ENCODE peak calls at places on chromosomes 16 and 17, in eight cellular contexts. O is hepatocyte; T is tibial artery; F is CD4-positive, alpha-beta memory T cell; R is H1; M is breast epithelium; G is heart right ventricle; N is body of pancreas. E is an unnamed sample. For H3K4me1, the result is how much of the 10 kb centered on the place peaks cover.

GRCh38 chr17:30922235-30922993 is 669 bp downstream of the ADAP2 start:
- DNase-seq in O (peak), M (no peak), N (peak), F (no peak), T (no peak), G (peak), R (peak), E (no peak)

GRCh38 chr16:65845466-65846209 is 520.9 kb upstream of the CDH5 start:
- DNase-seq in F (no peak), O (no peak), M (no peak), R (no peak), N (no peak), T (no peak), G (no peak), E (no peak)

GRCh38 chr16:77739493-77739892 is 17.2 kb downstream of the NUDT7 start:
- DNase-seq in G (no peak), F (no peak), O (no peak), T (no peak), N (no peak), M (no peak), R (no peak), E (no peak)

GRCh38 chr16:54096607-54097006 is 190.0 kb downstream of the IRX3 start:
- DNase-seq in T (no peak), O (no peak), F (no peak), G (no peak), N (no peak), M (no peak), R (no peak), E (no peak)

GRCh38 chr16:17304124-17304813 is 166.5 kb downstream of the XYLT1 start:
- DNase-seq in T (no peak), G (no peak), F (no peak), M (no peak), O (peak), R (no peak), N (peak), E (no peak)

GRCh38 chr16:22324787-22325597 is 27.8 kb downstream of the POLR3E start:
- DNase-seq in G (no peak), T (no peak), M (no peak), N (no peak), R (no peak), O (no peak), F (no peak), E (no peak)

GRCh38 chr17:34252138-34252889 is 2.8 kb upstream of the CCL2 start:
- DNase-seq in N (peak), T (peak), O (peak), G (peak), F (no peak), R (no peak), M (peak), E (no peak)

GRCh38 chr17:58368860-58369213 is 16.8 kb upstream of the SUPT4H1 start:
- DNase-seq in T (no peak), F (no peak), G (no peak), O (no peak), R (no peak), N (no peak), M (no peak), E (no peak)

GRCh38 chr16:23796941-23797340 is 38.8 kb upstream of the PRKCB start:
- DNase-seq in R (no peak), G (no peak), M (no peak), O (no peak), F (no peak), N (no peak), T (no peak), E (no peak)

GRCh38 chr17:56592487-56593072 is 919 bp upstream of the NOG start:
- DNase-seq in T (peak), M (no peak), N (peak), G (peak), F (peak), R (peak), O (peak), E (peak)

GRCh38 chr17:62626719-62627218 is 701 bp upstream of the MRC2 start:
- DNase-seq in F (no peak), G (peak), R (no peak), T (peak), M (no peak), O (peak), N (no peak), E (no peak)

GRCh38 chr17:63526861-63527260 is 3.7 kb downstream of the KCNH6 start:
- DNase-seq in O (no peak), N (no peak), R (no peak), M (no peak), F (no peak), G (no peak), T (no peak), E (no peak)

GRCh38 chr17:32854177-32854576 is 22.7 kb downstream of the MYO1D start:
- DNase-seq in N (no peak), M (no peak), G (no peak), T (no peak), R (no peak), F (no peak), O (peak), E (no peak)

GRCh38 chr17:45022655-45023339 is 28.6 kb downstream of the DCAKD start:
- DNase-seq in F (no peak), R (no peak), M (no peak), N (no peak), T (no peak), O (no peak), G (no peak), E (no peak)

GRCh38 chr17:35144840-35145239 is 2.7 kb upstream of the NLE1 start:
- DNase-seq in R (no peak), F (no peak), T (no peak), G (no peak), M (no peak), N (no peak), O (no peak), E (no peak)

GRCh38 chr16:10992797-10993196 is 48.4 kb downstream of the CLEC16A start:
- DNase-seq in F (no peak), O (no peak), T (no peak), M (no peak), G (no peak), R (no peak), N (no peak), E (no peak)

GRCh38 chr17:76640550-76641380 is 2.8 kb downstream of the ST6GALNAC1 start:
- DNase-seq in M (no peak), N (no peak), T (no peak), G (no peak), R (no peak), O (no peak), F (no peak), E (no peak)

DNA sequence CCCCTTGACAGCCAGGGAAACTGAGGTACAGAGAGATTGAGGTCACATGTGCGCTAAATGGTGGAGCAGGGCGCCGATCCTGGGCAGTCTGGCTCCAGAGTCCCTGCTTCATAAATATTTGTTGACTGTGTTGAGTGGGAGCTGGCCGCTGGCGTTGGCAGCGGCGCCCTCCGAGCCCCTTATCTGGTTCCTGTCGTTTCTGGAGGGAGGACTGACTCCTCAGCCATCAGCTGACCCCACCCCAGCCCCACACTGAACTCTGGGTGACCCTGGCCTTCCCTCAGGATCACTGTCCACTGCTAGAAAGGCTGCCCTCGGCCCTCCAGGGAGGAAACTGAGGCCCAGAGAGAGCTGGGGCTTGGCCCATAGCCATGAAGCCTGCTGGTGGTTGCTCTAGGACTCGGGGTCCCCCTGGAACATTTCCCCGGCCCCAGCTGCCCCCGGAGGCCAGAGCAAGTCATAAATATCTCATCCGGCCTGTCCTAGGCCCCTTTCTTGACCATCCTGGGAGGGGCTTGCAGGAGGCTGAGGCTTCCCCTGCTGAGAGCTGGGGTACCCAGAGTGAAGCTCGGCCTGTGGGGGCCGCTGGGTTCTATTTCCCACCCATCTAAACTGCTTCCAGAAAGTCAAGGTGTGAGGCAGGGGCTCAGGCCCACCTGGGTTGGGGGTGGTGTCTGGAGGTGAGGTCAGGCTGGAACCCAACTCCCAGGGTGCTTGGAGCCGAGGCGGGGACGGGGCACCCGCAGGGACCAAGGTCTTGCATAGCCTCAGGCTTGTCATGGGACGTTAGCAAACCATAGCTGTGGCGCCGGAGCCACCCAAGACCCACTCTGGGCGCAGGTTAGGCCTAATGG is 51.6 kb upstream of the GSE1 start:
- DNase-seq in T (no peak), R (peak), M (no peak), G (no peak), F (no peak), N (no peak), O (no peak), E (no peak)
- H3K4me1 ChIP-seq in T (under half), R (under half), M (under half), G (half or more), F (under half), N (half or more), O (under half), E (under half)

GRCh38 chr17:81488276-81488860 is 24.2 kb downstream of the ACTG1 start:
- DNase-seq in N (no peak), R (no peak), M (no peak), G (no peak), T (no peak), O (no peak), F (no peak), E (peak)
- H3K4me3 ChIP-seq in N (peak), R (peak), M (peak), G (peak), T (peak), O (peak), F (peak), E (no peak)

DNA sequence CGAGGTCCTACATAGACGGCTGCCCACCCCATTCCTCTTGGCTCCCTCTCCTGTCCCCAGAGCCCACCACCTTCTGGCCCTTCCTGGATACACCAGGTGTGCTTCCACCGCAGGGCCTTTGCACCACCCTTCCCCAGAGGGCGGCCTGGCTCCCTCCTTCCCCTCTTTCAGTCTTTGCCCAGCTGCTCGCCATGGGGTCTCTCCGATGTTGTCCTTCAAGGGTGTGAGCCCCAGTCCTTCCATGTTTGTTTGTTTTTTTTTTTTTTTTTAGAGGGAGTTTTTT is 4.1 kb downstream of the RNF213 start:
- DNase-seq in F (no peak), O (no peak), G (no peak), T (no peak), R (no peak), N (no peak), M (no peak), E (no peak)
- H3K27ac ChIP-seq in F (peak), O (no peak), G (no peak), T (no peak), R (no peak), N (peak), M (no peak), E (peak)

DNA sequence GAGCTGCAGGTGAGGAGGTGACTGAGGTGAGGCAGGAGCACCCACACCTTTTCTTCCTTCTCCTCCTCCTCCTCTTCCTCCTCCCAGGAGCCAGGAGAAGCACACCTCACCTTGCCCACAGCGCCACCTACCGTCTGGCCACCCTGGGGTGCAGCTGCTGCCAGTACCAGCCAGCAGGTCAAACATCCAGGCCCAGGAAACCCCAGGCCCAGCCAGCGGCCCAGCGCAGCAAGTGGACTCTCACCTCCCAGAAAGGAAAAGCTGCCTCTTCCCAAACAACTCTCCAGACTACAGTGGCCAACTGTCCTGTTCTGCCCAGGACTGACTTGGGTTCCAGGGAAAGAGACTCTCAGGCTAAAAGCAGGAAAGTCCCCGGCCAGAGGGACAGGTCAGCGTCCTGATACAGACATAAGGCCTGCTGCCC is 22.7 kb downstream of the PEMT start:
- DNase-seq in G (peak), O (peak), N (peak), R (peak), M (peak), T (no peak), F (peak), E (peak)
- H3K4me1 ChIP-seq in G (half or more), O (under half), N (under half), R (under half), M (under half), T (under half), F (under half), E (under half)